ENCODE peak calls at places on chromosomes 1 and 21, in four cellular contexts. E, W, J and C are unnamed samples.

GRCh38 chr1:214216779-214217178 is 64.2 kb upstream of the SMYD2 start:
- DNase-seq in J (peak; percentile 50), W (no peak), E (no peak), C (no peak)

GRCh38 chr1:11158720-11159321 is 30.3 kb upstream of the ANGPTL7 start:
- DNase-seq in W (peak; percentile 96), J (no peak), E (no peak), C (peak; percentile 87)

GRCh38 chr1:177865807-177866206 is 104.1 kb downstream of the SEC16B start:
- DNase-seq in J (no peak), E (no peak), W (no peak), C (no peak)

GRCh38 chr1:21268281-21269239 is 21.7 kb downstream of the ECE1 start:
- DNase-seq in E (no peak), W (no peak), J (peak; percentile 76), C (no peak)

GRCh38 chr1:109084563-109085517 is 5.7 kb upstream of the TMEM167B start:
- DNase-seq in E (no peak), J (no peak), W (peak; percentile 78), C (no peak)

GRCh38 chr1:14788065-14788464 is 189.6 kb downstream of the KAZN start:
- DNase-seq in W (no peak), J (no peak), E (no peak), C (no peak)

GRCh38 chr21:46117586-46118304 is 19.8 kb downstream of the COL6A2 start:
- DNase-seq in J (no peak), E (no peak), W (no peak), C (peak; percentile 6)

GRCh38 chr1:116359060-116359830 is 13.8 kb upstream of the ATP1A1 start:
- DNase-seq in E (no peak), W (peak; percentile 48), J (no peak), C (no peak)

GRCh38 chr1:37628026-37628556 is 6.6 kb downstream of the RSPO1 start:
- DNase-seq in E (no peak), W (no peak), J (no peak), C (no peak)
- H3K27me3 ChIP-seq in E (peaks cover 14% of the 10 kb centered on the region), W (peaks cover 30% of the 10 kb centered on the region), J (peaks cover 49% of the 10 kb centered on the region), C (peaks cover 12% of the 10 kb centered on the region)

GRCh38 chr1:231478386-231478785 is 50.1 kb upstream of the TSNAX start:
- DNase-seq in J (no peak), W (no peak), E (no peak), C (no peak)

GRCh38 chr1:231481289-231481688 is 47.2 kb upstream of the TSNAX start:
- DNase-seq in J (no peak), W (no peak), E (no peak), C (no peak)

GRCh38 chr1:231480008-231480407 is 48.5 kb upstream of the TSNAX start:
- DNase-seq in J (no peak), W (no peak), E (no peak), C (no peak)

DNA sequence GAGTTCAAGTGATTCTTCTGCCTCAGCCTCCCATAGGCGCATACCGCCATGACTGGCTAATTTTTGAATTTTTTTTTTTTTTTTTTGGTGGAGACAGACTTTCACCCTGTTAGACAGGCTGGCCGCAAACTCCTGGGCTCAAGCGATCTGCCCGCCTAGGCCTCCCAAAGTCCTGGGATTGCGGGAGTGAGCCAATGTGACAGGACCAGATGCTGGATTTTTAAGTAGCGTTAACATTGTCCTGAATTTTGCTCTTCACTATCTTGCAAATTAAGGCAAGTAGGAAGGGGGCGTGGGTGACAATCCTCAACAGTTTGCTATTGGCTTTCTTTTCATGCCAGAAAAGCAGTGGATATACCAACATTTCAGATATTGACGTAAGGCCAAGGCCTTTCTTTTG is 49.7 kb upstream of the TSNAX start:
- DNase-seq in J (no peak), W (no peak), E (no peak), C (no peak)
- H3K27me3 ChIP-seq in J (no peaks in the 10 kb centered on the region), W (no peaks in the 10 kb centered on the region), E (no peaks in the 10 kb centered on the region), C (no peaks in the 10 kb centered on the region)

DNA sequence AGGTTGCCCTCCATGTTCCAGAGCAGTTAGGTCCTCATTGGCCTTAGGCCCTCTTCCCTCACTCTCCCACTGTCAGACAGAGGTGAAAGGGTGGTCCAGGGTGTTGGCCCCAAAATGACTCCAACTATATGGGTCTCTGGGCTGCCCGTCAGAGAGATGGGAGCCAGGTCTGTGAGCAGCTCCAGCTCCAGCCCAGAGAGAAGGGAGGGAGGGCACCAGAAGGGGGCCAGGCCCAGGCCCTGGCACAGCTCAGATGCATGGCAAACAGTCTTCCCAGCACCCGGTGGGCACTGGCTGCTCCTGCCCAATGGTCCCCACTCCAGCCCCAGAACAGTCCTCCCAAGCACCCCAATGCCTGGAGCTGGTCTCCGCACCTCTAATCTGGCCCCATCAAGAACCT is 2.2 kb downstream of the BCAN start:
- DNase-seq in W (no peak), J (no peak), E (no peak), C (no peak)
- H3K27me3 ChIP-seq in W (peaks cover 92% of the 10 kb centered on the region), J (peaks cover 78% of the 10 kb centered on the region), E (peaks cover 34% of the 10 kb centered on the region), C (peaks cover 30% of the 10 kb centered on the region)

DNA sequence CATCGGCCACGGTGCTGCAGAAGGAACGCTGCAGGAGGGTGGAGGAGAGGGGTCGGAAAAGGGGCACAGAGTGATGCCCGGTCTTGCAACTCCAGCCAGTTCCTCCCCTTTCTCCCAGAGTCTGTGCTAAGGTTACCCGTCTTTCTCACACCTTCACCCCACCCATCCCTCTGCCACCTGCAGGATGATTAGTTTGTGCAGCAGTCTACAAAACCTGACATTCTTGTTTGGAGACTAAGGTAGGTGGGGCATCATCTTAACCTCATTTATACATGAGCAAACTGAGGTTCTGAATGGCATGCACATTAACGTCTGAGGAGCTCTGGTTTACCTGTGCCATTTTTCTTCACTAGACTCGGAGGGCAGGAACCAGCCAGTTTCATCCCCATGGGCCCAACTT is 232.3 kb downstream of the GRIK3 start:
- DNase-seq in W (no peak), J (no peak), E (no peak), C (no peak)
- H3K27me3 ChIP-seq in W (no peaks in the 10 kb centered on the region), J (no peaks in the 10 kb centered on the region), E (no peaks in the 10 kb centered on the region), C (no peaks in the 10 kb centered on the region)

GRCh38 chr1:38652217-38652616 is 207.4 kb downstream of the RRAGC start:
- DNase-seq in W (no peak), J (no peak), E (no peak), C (no peak)
- H3K27me3 ChIP-seq in W (no peaks in the 10 kb centered on the region), J (no peaks in the 10 kb centered on the region), E (no peaks in the 10 kb centered on the region), C (peaks cover under 1% of the 10 kb centered on the region)

GRCh38 chr1:200355815-200356214 is 54.0 kb downstream of the ZNF281 start:
- DNase-seq in E (no peak), J (no peak), W (no peak), C (no peak)
- H3K27me3 ChIP-seq in E (no peaks in the 10 kb centered on the region), J (no peaks in the 10 kb centered on the region), W (no peaks in the 10 kb centered on the region), C (no peaks in the 10 kb centered on the region)

GRCh38 chr1:156645058-156645457 is 3.1 kb downstream of the BCAN start:
- DNase-seq in W (no peak), J (no peak), E (no peak), C (no peak)

GRCh38 chr1:156644640-156645039 is 2.7 kb downstream of the BCAN start:
- DNase-seq in W (no peak), J (no peak), E (no peak), C (no peak)

GRCh38 chr1:156647351-156647750 is 5.4 kb downstream of the BCAN start:
- DNase-seq in J (no peak), W (no peak), E (no peak), C (no peak)

GRCh38 chr1:156646738-156647211 is 4.9 kb downstream of the BCAN start:
- DNase-seq in J (no peak), E (no peak), W (no peak), C (no peak)

GRCh38 chr1:156645666-156646065 is 3.7 kb downstream of the BCAN start:
- DNase-seq in W (no peak), J (no peak), E (no peak), C (no peak)
- H3K27me3 ChIP-seq in W (peaks cover 82% of the 10 kb centered on the region), J (peaks cover 69% of the 10 kb centered on the region), E (peaks cover 19% of the 10 kb centered on the region), C (peaks cover 20% of the 10 kb centered on the region)